ENCODE peak calls at places on chromosomes 16 and 17, in ten cellular contexts. T is A549, Y is stomach, M is GM12878, B is tibial nerve, W is H1, A is ovary, N is sigmoid colon, O is HepG2, E is transverse colon. I is an unnamed sample. For H3K4me1, the result is how much of the 10 kb centered on the place peaks cover.

GRCh38 chr17:31291820-31292219 is 5.2 kb downstream of the OMG start:
- DNase-seq in T (no peak), Y (no peak), M (no peak), B (no peak), W (no peak), A (no peak), N (no peak), O (no peak), E (no peak), I (no peak)

GRCh38 chr17:77281024-77281903 is 140.5 kb downstream of the SEC14L1 start:
- DNase-seq in T (peak), Y (peak), M (no peak), B (no peak), W (peak), A (peak), N (peak), O (peak), E (peak), I (no peak)

GRCh38 chr16:81366316-81366932 is 51.7 kb downstream of the GAN start:
- DNase-seq in T (peak), Y (no peak), M (peak), B (no peak), W (no peak), A (no peak), N (no peak), O (peak), E (no peak), I (no peak)

GRCh38 chr17:78512976-78513375 is 64.2 kb downstream of the DNAH17 start:
- DNase-seq in T (no peak), Y (no peak), M (no peak), B (no peak), W (no peak), A (no peak), N (no peak), O (no peak), E (no peak), I (no peak)

GRCh38 chr16:18832613-18833012 is 31.3 kb upstream of the ARL6IP1 start:
- DNase-seq in T (no peak), Y (no peak), M (no peak), B (no peak), W (no peak), A (no peak), N (no peak), O (no peak), E (no peak), I (no peak)

GRCh38 chr17:48565024-48565558 is 13.1 kb downstream of the HOXB4 start:
- DNase-seq in T (no peak), Y (no peak), M (no peak), B (no peak), W (no peak), A (no peak), N (no peak), O (no peak), E (no peak), I (no peak)

GRCh38 chr17:33945641-33946546 is 309.2 kb upstream of the CCL2 start:
- DNase-seq in T (no peak), Y (no peak), M (no peak), B (no peak), W (no peak), A (no peak), N (no peak), O (no peak), E (no peak), I (no peak)

GRCh38 chr16:14300631-14301149 is 229.6 kb downstream of the MRTFB start:
- DNase-seq in T (peak), Y (peak), M (no peak), B (peak), W (no peak), A (peak), N (peak), O (peak), E (peak), I (no peak)

GRCh38 chr17:10192963-10193362 is 5.4 kb downstream of the GAS7 start:
- DNase-seq in T (no peak), Y (no peak), M (no peak), B (no peak), W (no peak), A (no peak), N (no peak), O (no peak), E (no peak), I (no peak)

GRCh38 chr17:4788807-4789700 is at the start of gene GLTPD2:
- DNase-seq in T (no peak), Y (no peak), M (no peak), B (no peak), W (peak), A (no peak), N (no peak), O (peak), E (peak), I (no peak)

GRCh38 chr17:68351395-68351794 is 60.1 kb downstream of the ARSG start:
- DNase-seq in T (peak), Y (no peak), M (no peak), B (no peak), W (no peak), A (no peak), N (no peak), O (no peak), E (no peak), I (no peak)

GRCh38 chr16:50771366-50771765 is 29.5 kb downstream of the CYLD start:
- DNase-seq in T (no peak), Y (no peak), M (no peak), B (no peak), W (no peak), A (no peak), N (no peak), O (no peak), E (no peak), I (no peak)

GRCh38 chr16:951660-952301 is 19.0 kb downstream of the LMF1 start:
- DNase-seq in T (no peak), Y (no peak), M (no peak), B (no peak), W (no peak), A (no peak), N (no peak), O (no peak), E (no peak), I (no peak)

GRCh38 chr16:2001456-2002355 is 7.9 kb downstream of the ZNF598 start:
- DNase-seq in T (no peak), Y (no peak), M (no peak), B (no peak), W (no peak), A (peak), N (no peak), O (no peak), E (no peak), I (no peak)

GRCh38 chr17:9628509-9628908 is 16.8 kb upstream of the USP43 start:
- DNase-seq in T (peak), Y (no peak), M (no peak), B (no peak), W (no peak), A (no peak), N (no peak), O (no peak), E (peak), I (no peak)

GRCh38 chr17:82787081-82787848 is 35.4 kb downstream of the TBCD start:
- DNase-seq in T (no peak), Y (no peak), M (no peak), B (no peak), W (no peak), A (no peak), N (peak), O (no peak), E (peak), I (no peak)

GRCh38 chr16:73145166-73145565 is 97.2 kb upstream of the ZFHX3 start:
- DNase-seq in T (no peak), Y (no peak), M (no peak), B (no peak), W (peak), A (no peak), N (no peak), O (no peak), E (no peak), I (no peak)

GRCh38 chr17:2068101-2068518 is 13.2 kb downstream of the HIC1 start:
- DNase-seq in T (no peak), Y (no peak), M (no peak), B (no peak), W (no peak), A (no peak), N (peak), O (no peak), E (no peak), I (no peak)

GRCh38 chr16:14301150-14302030 is 230.3 kb downstream of the MRTFB start:
- DNase-seq in T (peak), Y (peak), M (no peak), B (no peak), W (no peak), A (peak), N (peak), O (peak), E (peak), I (no peak)

GRCh38 chr16:22659933-22660332 is 149.2 kb downstream of the NPIPB5 start:
- DNase-seq in T (no peak), Y (no peak), M (no peak), B (no peak), W (no peak), A (no peak), N (no peak), O (no peak), E (peak), I (no peak)

GRCh38 chr16:4371481-4372314 is at the start of gene VASN:
- DNase-seq in T (peak), Y (peak), M (no peak), B (peak), W (peak), A (peak), N (peak), O (peak), E (peak), I (no peak)

GRCh38 chr16:26391833-26392232 is 674.9 kb upstream of the C16orf82 start:
- DNase-seq in T (no peak), Y (no peak), M (no peak), B (no peak), W (no peak), A (no peak), N (no peak), O (no peak), E (no peak), I (no peak)

GRCh38 chr16:67714522-67714921 is 4.6 kb downstream of the GFOD2 start:
- DNase-seq in T (no peak), Y (no peak), M (no peak), B (no peak), W (no peak), A (no peak), N (no peak), O (no peak), E (no peak), I (no peak)

GRCh38 chr17:56833812-56834379 is at the start of the genes C17orf67 and DGKE:
- DNase-seq in T (peak), Y (peak), M (peak), B (peak), W (peak), A (peak), N (peak), O (peak), E (peak), I (peak)

GRCh38 chr16:53111078-53111776 is 56.4 kb downstream of the CHD9 start:
- DNase-seq in T (no peak), Y (no peak), M (no peak), B (no peak), W (no peak), A (no peak), N (no peak), O (no peak), E (no peak), I (no peak)

GRCh38 chr16:81625544-81626152 is 153.4 kb upstream of the PLCG2 start:
- DNase-seq in T (no peak), Y (peak), M (no peak), B (no peak), W (no peak), A (no peak), N (peak), O (no peak), E (peak), I (no peak)

GRCh38 chr17:17443173-17443572 is 33.6 kb upstream of the MED9 start:
- DNase-seq in T (no peak), Y (no peak), M (no peak), B (no peak), W (no peak), A (no peak), N (no peak), O (peak), E (no peak), I (no peak)
- TF ChIP-seq EP300 in T (no peak), Y (no peak), M (no peak), B (no peak), W (no peak), A (no peak), N (no peak), O (peak), E (no peak), I (no peak)

DNA sequence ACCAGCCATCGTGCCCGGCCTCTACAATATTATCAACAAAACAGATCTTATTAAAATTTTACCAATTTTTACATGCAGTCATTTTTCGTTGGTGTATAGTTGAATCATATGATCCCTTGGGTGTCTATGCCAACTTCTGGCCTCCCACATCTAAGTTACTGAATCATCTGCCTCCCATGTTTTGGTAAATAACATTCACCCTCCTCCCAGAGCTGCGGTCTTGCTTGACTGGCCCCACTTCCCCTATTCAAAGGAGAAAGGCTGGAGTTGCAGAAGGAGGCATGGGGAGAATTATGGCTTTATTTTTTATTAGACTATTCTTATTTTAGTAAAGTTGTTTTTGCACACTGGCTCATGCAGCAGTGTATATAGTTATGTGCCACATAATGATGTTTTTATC is 18.5 kb upstream of the CCL23 start:
- DNase-seq in T (no peak), Y (no peak), M (no peak), B (no peak), W (no peak), A (no peak), N (no peak), O (no peak), E (no peak), I (no peak)
- H3K4me1 ChIP-seq in T (under half), Y (under half), M (under half), B (under half), W (under half), A (under half), N (under half), O (under half), E (under half), I (under half)

GRCh38 chr16:17199135-17199534 is 271.6 kb downstream of the XYLT1 start:
- DNase-seq in T (no peak), Y (no peak), M (no peak), B (no peak), W (no peak), A (no peak), N (no peak), O (no peak), E (no peak), I (no peak)

GRCh38 chr16:17196526-17196925 is 274.2 kb downstream of the XYLT1 start:
- DNase-seq in T (no peak), Y (no peak), M (no peak), B (no peak), W (no peak), A (no peak), N (no peak), O (no peak), E (no peak), I (no peak)

GRCh38 chr16:17194190-17194780 is 276.5 kb downstream of the XYLT1 start:
- DNase-seq in T (peak), Y (peak), M (no peak), B (peak), W (peak), A (peak), N (peak), O (no peak), E (peak), I (no peak)
- TF ChIP-seq EP300 in T (no peak), Y (no peak), M (no peak), B (no peak), W (no peak), A (no peak), N (no peak), O (no peak), E (no peak), I (no peak)

GRCh38 chr17:39664581-39665561 is at the start of gene TCAP:
- DNase-seq in T (no peak), Y (no peak), M (no peak), B (no peak), W (no peak), A (no peak), N (no peak), O (no peak), E (no peak), I (no peak)
- H3K4me1 ChIP-seq in T (half or more), Y (half or more), M (under half), B (half or more), W (under half), A (under half), N (half or more), O (half or more), E (under half), I (half or more)

GRCh38 chr16:54632322-54632721 is 298.3 kb upstream of the IRX5 start:
- DNase-seq in T (no peak), Y (no peak), M (no peak), B (no peak), W (no peak), A (no peak), N (no peak), O (no peak), E (no peak), I (no peak)
- TF ChIP-seq EP300 in T (no peak), Y (no peak), M (no peak), B (no peak), W (no peak), A (no peak), N (no peak), O (no peak), E (no peak), I (no peak)